ENCODE peak calls at places on chromosomes 3 and 15, in ten cellular contexts. O, C, I, Y, S, U, F, B, M and K are unnamed samples.

GRCh38 chr3:30228302-30228631 is 378.1 kb upstream of the TGFBR2 start:
- DNase-seq in O (no peak), C (no peak), I (no peak), Y (no peak), S (no peak), U (no peak), F (no peak), B (no peak), M (no peak), K (no peak)

GRCh38 chr3:97948351-97949109 is 23.7 kb downstream of the RIOX2 start:
- DNase-seq in O (no peak), C (no peak), I (no peak), Y (no peak), S (no peak), U (no peak), F (no peak), B (no peak), M (no peak), K (no peak)

GRCh38 chr3:126367316-126367805 is 10.2 kb upstream of the KLF15 start:
- DNase-seq in O (no peak), C (no peak), I (no peak), Y (no peak), S (no peak), U (no peak), F (no peak), B (peak; percentile 21), M (peak; percentile 9), K (no peak)

GRCh38 chr3:52891164-52891563 is 6.2 kb downstream of the STIMATE start:
- DNase-seq in O (no peak), C (no peak), I (no peak), Y (no peak), S (no peak), U (no peak), F (no peak), B (no peak), M (no peak), K (no peak)

GRCh38 chr3:54578417-54578816 is 349.4 kb downstream of the LRTM1 start:
- DNase-seq in O (peak; percentile 20), C (no peak), I (no peak), Y (peak; percentile 48), S (no peak), U (no peak), F (no peak), B (no peak), M (no peak), K (no peak)

GRCh38 chr3:133535971-133536634 is 37.4 kb upstream of the CDV3 start:
- DNase-seq in O (peak; percentile 92), C (peak; percentile 22), I (peak; percentile 93), Y (peak; percentile 89), S (no peak), U (peak; percentile 78), F (peak; percentile 82), B (no peak), M (peak; percentile 63), K (peak; percentile 91)

GRCh38 chr15:63372753-63373152 is 8.9 kb downstream of the CA12 start:
- DNase-seq in O (peak; percentile 66), C (no peak), I (peak; percentile 78), Y (peak; percentile 86), S (no peak), U (peak; percentile 70), F (no peak), B (no peak), M (no peak), K (peak; percentile 43)

GRCh38 chr3:52203701-52204100 is 5.7 kb downstream of the ALAS1 start:
- DNase-seq in O (no peak), C (no peak), I (no peak), Y (peak; percentile 30), S (no peak), U (no peak), F (no peak), B (no peak), M (no peak), K (no peak)

GRCh38 chr3:173556546-173556945 is 159.0 kb downstream of the NLGN1 start:
- DNase-seq in O (no peak), C (no peak), I (no peak), Y (no peak), S (no peak), U (no peak), F (no peak), B (no peak), M (no peak), K (no peak)

GRCh38 chr15:35557544-35557943 is 11.6 kb upstream of the DPH6 start:
- DNase-seq in O (peak; percentile 90), C (peak; percentile 13), I (peak; percentile 88), Y (peak; percentile 78), S (no peak), U (peak; percentile 59), F (no peak), B (no peak), M (no peak), K (peak; percentile 95)

GRCh38 chr3:141366285-141367037 is 1.8 kb upstream of the ZBTB38 start:
- DNase-seq in O (peak; percentile 99), C (peak; percentile 58), I (peak; percentile 95), Y (peak; percentile 95), S (no peak), U (peak; percentile 96), F (peak; percentile 93), B (no peak), M (peak; percentile 19), K (peak; percentile 91)

GRCh38 chr3:104411760-104412159 is 954.9 kb upstream of the ALCAM start:
- DNase-seq in O (peak; percentile 1), C (no peak), I (no peak), Y (peak; percentile 14), S (no peak), U (no peak), F (no peak), B (no peak), M (no peak), K (no peak)

GRCh38 chr3:77159182-77159581 is 119.3 kb downstream of the ROBO2 start:
- DNase-seq in O (no peak), C (no peak), I (no peak), Y (no peak), S (no peak), U (no peak), F (no peak), B (no peak), M (no peak), K (no peak)
- TF ChIP-seq CTCF in O (no peak), C (no peak), I (no peak), Y (no peak), S (no peak), U (peak; percentile 20), F (peak; percentile 17), B (no peak), M (no peak), K (no peak)

DNA sequence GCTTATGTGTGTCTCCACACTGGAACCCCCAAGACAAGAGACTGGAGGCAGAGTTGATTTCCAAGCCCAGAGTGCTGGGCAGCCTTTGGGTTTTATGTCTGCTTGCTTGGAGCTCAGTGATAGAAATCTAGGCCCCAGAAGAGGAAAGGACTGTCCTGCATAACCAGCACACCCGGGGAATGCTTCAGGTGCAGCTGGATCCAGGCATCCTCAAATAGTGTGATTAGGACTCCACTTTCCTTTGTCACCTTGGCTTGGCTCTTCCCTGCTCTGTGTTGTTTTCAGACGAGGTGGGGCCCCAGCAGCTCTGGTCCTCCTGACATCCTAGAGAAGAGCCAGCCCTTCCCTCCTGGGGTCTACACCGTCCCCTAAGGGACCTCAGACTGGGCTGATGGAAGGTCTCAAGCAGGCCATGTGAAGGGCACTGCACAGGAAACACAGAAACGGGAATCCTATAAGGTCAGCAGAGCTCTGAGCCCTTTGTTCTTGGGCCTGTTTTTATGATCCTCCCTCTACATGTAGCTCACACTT is 143.7 kb downstream of the TJP1 start:
- DNase-seq in O (no peak), C (no peak), I (no peak), Y (no peak), S (no peak), U (no peak), F (no peak), B (no peak), M (no peak), K (no peak)
- TF ChIP-seq CTCF in O (no peak), C (no peak), I (no peak), Y (no peak), S (no peak), U (no peak), F (no peak), B (no peak), M (no peak), K (no peak)

DNA sequence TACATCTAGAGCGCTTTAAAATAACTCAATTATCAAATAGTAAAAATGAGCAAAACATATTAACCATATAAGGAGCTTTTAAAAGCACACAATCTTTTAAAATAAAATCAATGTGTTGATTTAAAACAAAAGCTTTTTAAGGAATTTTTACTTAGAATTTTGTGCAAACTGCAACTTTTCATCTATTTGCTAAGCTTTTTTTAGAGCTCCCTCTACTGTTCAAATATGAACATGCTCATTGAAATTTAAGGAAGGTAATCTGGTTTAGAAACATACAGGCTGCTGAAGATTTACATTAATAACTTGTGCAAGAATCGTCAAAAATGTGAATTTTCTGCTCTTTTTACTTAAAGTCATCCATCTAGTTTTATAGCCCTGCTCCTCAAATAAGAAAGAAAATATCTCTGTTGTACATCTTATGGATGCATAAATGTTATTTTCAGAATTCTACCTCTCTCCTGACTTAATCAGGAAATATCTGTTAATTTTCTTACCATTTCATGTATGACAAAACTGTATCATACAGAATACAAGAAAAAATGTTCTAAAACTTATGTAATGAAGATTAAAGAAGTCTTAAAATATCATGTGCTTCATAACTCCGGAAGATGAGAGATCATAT is 469.4 kb upstream of the ROBO2 start:
- DNase-seq in O (peak; percentile 1), C (no peak), I (peak; percentile 34), Y (peak; percentile 17), S (no peak), U (no peak), F (no peak), B (no peak), M (no peak), K (peak; percentile 4)
- TF ChIP-seq CTCF in O (peak; percentile 65), C (peak; percentile 24), I (peak; percentile 62), Y (peak; percentile 76), S (peak; percentile 18), U (peak; percentile 38), F (peak; percentile 44), B (no peak), M (peak; percentile 13), K (peak; percentile 81)

GRCh38 chr15:36811903-36812302 is 232.5 kb downstream of the CDIN1 start:
- DNase-seq in O (no peak), C (no peak), I (no peak), Y (no peak), S (no peak), U (no peak), F (no peak), B (no peak), M (no peak), K (no peak)

GRCh38 chr15:36809380-36809779 is 230.0 kb downstream of the CDIN1 start:
- DNase-seq in O (no peak), C (no peak), I (no peak), Y (no peak), S (no peak), U (no peak), F (no peak), B (no peak), M (no peak), K (no peak)

GRCh38 chr15:36814085-36814484 is 234.7 kb downstream of the CDIN1 start:
- DNase-seq in O (no peak), C (no peak), I (no peak), Y (no peak), S (no peak), U (no peak), F (no peak), B (no peak), M (peak; percentile 31), K (no peak)

GRCh38 chr15:36808401-36809160 is 229.2 kb downstream of the CDIN1 start:
- DNase-seq in O (peak; percentile 60), C (no peak), I (peak; percentile 3), Y (no peak), S (no peak), U (no peak), F (no peak), B (no peak), M (peak; percentile 14), K (no peak)

GRCh38 chr15:36810656-36811449 is 231.4 kb downstream of the CDIN1 start:
- DNase-seq in O (no peak), C (no peak), I (no peak), Y (no peak), S (no peak), U (no peak), F (no peak), B (no peak), M (no peak), K (no peak)
- TF ChIP-seq CTCF in O (peak; percentile 43), C (no peak), I (peak; percentile 30), Y (no peak), S (no peak), U (peak; percentile 43), F (peak; percentile 35), B (no peak), M (no peak), K (peak; percentile 68)